ENCODE peak calls at places on chromosome 13, in ten cellular contexts. R is Calu3, B is omental fat pad, L is GM12878, U is brain microvascular endothelial cell, D is HFFc6, O is WERI-Rb-1, V is right atrium auricular region, K is fibroblast of villous mesenchyme, N is BE2C. H is an unnamed sample.

GRCh38 chr13:67258482-67258881 is 28.3 kb upstream of the PCDH9 start:
- DNase-seq in R (no peak), B (no peak), L (no peak), U (no peak), D (no peak), O (no peak), V (no peak), K (no peak), N (no peak), H (no peak)

GRCh38 chr13:46926856-46927625 is 30.2 kb upstream of the HTR2A start:
- DNase-seq in R (no peak), B (no peak), L (no peak), U (no peak), D (peak), O (no peak), V (no peak), K (peak), N (no peak), H (no peak)

GRCh38 chr13:21901772-21902708 is 231.2 kb downstream of the FGF9 start:
- DNase-seq in R (no peak), B (no peak), L (no peak), U (no peak), D (no peak), O (no peak), V (no peak), K (peak), N (no peak), H (no peak)

GRCh38 chr13:33145667-33146066 is 129.4 kb downstream of the KL start:
- DNase-seq in R (no peak), B (no peak), L (no peak), U (no peak), D (no peak), O (no peak), V (no peak), K (no peak), N (no peak), H (peak)

GRCh38 chr13:46170687-46171086 is 11.3 kb downstream of the LCP1 start:
- DNase-seq in R (no peak), B (no peak), L (no peak), U (no peak), D (no peak), O (no peak), V (no peak), K (peak), N (no peak), H (no peak)

GRCh38 chr13:106493569-106493968 is 41.9 kb downstream of the EFNB2 start:
- DNase-seq in R (no peak), B (no peak), L (peak), U (no peak), D (no peak), O (no peak), V (no peak), K (peak), N (no peak), H (no peak)

GRCh38 chr13:34201050-34201913 is 383.3 kb downstream of the RFC3 start:
- DNase-seq in R (no peak), B (no peak), L (no peak), U (peak), D (peak), O (no peak), V (no peak), K (peak), N (no peak), H (no peak)

GRCh38 chr13:26589754-26590153 is 32.3 kb downstream of the WASF3 start:
- DNase-seq in R (no peak), B (no peak), L (no peak), U (peak), D (no peak), O (no peak), V (no peak), K (peak), N (no peak), H (no peak)

GRCh38 chr13:107450931-107451330 is 764.4 kb downstream of the LIG4 start:
- DNase-seq in R (no peak), B (no peak), L (no peak), U (peak), D (no peak), O (no peak), V (no peak), K (peak), N (peak), H (peak)

GRCh38 chr13:32278456-32278855 is 36.7 kb downstream of the ZAR1L start:
- DNase-seq in R (no peak), B (no peak), L (no peak), U (peak), D (peak), O (no peak), V (no peak), K (peak), N (no peak), H (no peak)

GRCh38 chr13:43797869-43798268 is 11.1 kb upstream of the ENOX1 start:
- DNase-seq in R (no peak), B (no peak), L (no peak), U (no peak), D (peak), O (no peak), V (no peak), K (peak), N (no peak), H (no peak)
- TF ChIP-seq CTCF in R (no peak), B (no peak), L (no peak), U (no peak), D (peak), O (no peak), V (no peak), K (peak), N (no peak), H (no peak)

DNA sequence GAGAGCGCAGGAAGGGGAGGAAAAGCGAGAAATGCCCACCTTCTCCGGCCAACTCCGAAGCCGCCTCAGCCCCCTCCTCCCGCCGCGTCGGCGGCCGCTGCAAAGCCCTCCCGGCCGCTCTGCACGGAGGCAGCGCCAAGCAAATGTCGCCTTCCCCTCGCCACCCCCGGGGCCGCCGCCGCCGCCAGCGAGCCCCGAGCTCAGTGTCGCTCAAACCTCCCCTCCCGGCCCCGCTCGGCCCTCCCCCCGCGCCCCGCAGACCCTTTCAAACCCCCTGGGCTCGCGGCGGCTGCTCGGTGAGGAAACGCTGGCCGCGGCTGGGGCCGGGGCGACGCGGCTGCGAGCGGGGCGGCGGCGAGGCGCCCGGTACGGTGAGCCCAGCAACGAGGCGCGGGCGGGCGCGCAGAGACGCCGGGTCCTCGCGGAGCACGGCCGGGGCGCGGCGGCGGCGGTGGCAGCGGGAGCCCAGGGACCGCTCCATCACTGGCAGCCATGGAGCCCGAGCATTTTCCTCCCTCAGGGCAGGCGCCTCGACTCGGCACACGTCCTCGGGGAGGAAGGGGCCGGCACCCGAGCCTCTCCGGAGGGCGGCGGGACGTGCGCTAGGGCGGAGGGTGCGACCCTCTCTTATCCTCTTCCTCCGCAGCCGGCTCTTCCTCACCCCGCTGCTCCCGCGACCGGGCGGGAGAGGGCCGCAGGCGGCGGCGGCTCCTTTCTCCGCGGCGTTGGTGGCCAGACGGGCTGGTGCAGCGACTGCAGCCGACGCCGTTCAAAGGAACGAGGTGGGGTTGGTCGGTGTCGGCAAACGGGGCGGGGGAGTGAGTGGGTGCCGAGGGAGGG is 486 bp upstream of the TSC22D1 start:
- DNase-seq in R (peak), B (no peak), L (no peak), U (no peak), D (no peak), O (peak), V (no peak), K (peak), N (peak), H (peak)
- TF ChIP-seq CTCF in R (no peak), B (no peak), L (no peak), U (no peak), D (no peak), O (no peak), V (no peak), K (no peak), N (no peak), H (no peak)

GRCh38 chr13:113726961-113727411 is 32.0 kb upstream of the TMEM255B start:
- DNase-seq in R (no peak), B (no peak), L (no peak), U (no peak), D (peak), O (peak), V (no peak), K (no peak), N (peak), H (peak)
- TF ChIP-seq CTCF in R (no peak), B (no peak), L (no peak), U (no peak), D (no peak), O (peak), V (no peak), K (no peak), N (no peak), H (no peak)

DNA sequence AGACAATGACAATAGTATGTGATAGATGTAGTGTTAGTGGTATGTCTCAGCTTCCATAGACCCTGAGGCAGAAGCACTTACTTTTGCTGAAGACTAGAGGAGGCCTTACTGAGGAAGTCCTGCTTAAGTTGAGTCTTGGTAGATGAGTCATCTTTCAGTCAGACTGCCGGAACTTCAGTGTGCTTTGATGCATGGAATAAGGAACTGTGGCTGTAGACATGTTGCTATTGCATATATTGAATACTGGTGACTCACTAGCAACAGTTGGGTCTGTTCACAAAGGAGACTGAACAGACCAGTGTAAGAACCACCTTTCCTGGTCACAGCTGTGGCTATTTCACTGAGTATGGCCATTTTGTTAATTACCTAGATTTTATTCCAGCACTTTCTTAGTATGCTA is 1000.6 kb downstream of the OLFM4 start:
- DNase-seq in R (no peak), B (no peak), L (peak), U (no peak), D (no peak), O (no peak), V (no peak), K (no peak), N (no peak), H (no peak)
- TF ChIP-seq CTCF in R (no peak), B (no peak), L (no peak), U (no peak), D (no peak), O (no peak), V (no peak), K (no peak), N (no peak), H (no peak)

DNA sequence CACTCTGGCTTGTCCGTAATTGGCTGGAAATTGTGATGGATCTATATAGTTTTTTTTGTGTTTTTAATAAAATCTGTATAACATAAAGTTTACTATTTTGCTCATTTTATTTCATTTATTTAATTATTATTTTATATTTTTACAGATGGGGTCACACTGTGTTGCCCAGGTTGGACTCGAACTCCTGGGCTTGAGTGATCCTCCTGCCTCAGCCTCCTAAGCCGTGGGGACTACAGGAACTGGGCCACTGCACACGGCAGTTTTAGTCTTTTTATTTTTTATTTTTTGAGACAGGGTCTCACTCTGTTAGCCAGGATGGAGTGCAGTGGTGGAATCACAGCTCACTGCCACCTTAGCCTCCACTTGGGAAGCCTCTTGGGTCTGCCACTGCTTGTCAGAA is 58.9 kb downstream of the PCCA start:
- DNase-seq in R (no peak), B (no peak), L (no peak), U (no peak), D (no peak), O (no peak), V (no peak), K (no peak), N (no peak), H (no peak)
- TF ChIP-seq CTCF in R (no peak), B (no peak), L (no peak), U (no peak), D (no peak), O (no peak), V (no peak), K (no peak), N (no peak), H (no peak)

DNA sequence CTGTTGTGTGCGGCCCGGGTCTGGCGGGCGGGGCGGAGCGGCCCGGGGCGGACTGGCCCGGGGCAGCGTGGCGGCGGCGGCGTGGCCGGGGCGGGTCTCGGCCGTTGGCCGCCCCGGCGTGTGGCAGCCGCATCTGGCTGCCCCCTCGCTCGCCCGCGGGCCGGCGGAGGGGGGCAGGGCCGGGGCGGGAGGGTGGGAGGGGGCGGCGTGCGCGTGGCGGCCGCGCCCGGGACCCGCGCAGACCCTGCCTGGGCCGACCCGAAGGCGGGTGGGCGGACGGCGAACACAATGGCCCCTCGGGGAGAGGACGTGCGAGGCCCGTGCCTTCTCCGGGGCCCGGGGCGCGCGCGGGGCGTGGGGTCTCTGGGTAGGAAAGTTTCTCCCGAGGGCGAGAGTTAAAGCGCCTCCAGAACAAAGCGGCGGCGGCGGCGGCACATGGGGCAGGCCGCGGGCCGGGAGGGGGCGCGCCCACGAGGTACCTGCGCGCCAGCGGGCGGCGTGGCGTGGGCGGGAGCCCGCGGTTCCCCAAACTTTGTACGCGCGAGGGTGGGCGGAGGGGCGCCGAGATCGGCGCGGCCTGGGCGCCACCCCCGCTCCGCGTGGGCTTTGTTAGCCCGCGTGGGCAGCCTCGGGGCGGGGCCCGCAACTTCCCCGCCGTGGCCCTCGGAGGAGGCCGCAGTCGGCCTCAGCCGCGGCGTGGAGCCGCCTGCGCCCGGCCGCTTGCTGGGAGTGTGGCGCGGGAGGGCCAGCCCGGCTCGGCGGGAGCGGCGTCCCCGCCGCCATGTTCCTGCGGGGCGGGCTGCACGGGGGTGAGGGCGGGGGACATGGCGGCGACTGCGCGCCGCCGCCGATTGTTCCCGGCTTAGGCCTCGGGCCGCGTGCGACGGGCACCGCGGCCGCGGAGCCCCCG is 764 bp downstream of the MIR17HG start:
- DNase-seq in R (no peak), B (peak), L (no peak), U (no peak), D (peak), O (peak), V (no peak), K (peak), N (peak), H (peak)
- TF ChIP-seq CTCF in R (no peak), B (no peak), L (no peak), U (no peak), D (peak), O (peak), V (no peak), K (no peak), N (no peak), H (no peak)

DNA sequence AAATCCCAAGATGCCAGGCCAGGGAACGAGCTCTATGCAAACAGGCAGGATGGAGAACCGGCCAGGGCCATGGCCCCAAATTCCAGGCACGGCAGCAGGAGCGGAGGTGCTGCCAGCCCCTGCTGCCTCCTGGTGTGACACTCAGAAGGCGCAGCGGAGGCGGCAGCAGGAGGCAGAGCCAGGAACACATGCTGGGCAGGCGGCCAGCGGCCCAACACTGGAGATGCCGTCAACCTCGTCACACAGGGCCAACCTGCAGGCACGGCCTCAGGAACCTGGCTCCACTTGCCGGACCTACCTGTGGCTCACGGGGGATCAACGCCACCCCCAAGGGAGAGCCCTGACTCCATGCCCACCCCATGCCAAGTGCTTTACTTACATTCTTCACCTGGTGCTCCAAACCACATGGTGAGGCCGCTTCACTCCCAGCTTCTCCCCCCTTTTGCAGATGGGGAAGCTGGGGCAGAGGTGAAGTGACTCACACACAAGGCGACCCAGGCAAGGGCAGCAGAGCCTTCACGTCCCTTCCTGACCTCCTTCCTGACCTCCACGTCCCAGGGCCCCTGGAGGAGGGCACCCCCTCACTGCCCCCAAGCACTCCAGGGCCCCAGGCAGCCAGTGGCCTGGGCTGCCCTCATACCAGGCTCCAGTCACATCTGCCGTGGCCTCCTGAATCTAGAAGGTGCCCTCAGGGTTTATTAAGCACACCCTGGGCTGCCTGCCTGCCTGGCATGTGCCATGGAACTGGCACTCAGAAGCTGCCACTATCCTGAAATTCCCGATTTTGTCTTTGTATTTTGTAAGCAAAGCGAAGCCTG is 43.5 kb downstream of the GGACT start:
- DNase-seq in R (no peak), B (no peak), L (no peak), U (peak), D (no peak), O (no peak), V (no peak), K (no peak), N (no peak), H (no peak)
- TF ChIP-seq CTCF in R (no peak), B (no peak), L (no peak), U (no peak), D (no peak), O (no peak), V (no peak), K (no peak), N (no peak), H (no peak)

GRCh38 chr13:97658556-97658955 is 224.6 kb downstream of the RAP2A start:
- DNase-seq in R (no peak), B (no peak), L (no peak), U (no peak), D (no peak), O (no peak), V (no peak), K (no peak), N (no peak), H (no peak)

GRCh38 chr13:97660488-97661086 is 226.6 kb downstream of the RAP2A start:
- DNase-seq in R (no peak), B (no peak), L (no peak), U (no peak), D (no peak), O (no peak), V (no peak), K (no peak), N (no peak), H (no peak)

GRCh38 chr13:97653741-97654140 is 219.8 kb downstream of the RAP2A start:
- DNase-seq in R (no peak), B (no peak), L (no peak), U (no peak), D (peak), O (no peak), V (no peak), K (peak), N (peak), H (no peak)

GRCh38 chr13:97659602-97660001 is 225.6 kb downstream of the RAP2A start:
- DNase-seq in R (no peak), B (no peak), L (no peak), U (no peak), D (no peak), O (peak), V (no peak), K (peak), N (peak), H (peak)
- TF ChIP-seq CTCF in R (no peak), B (no peak), L (peak), U (peak), D (peak), O (peak), V (no peak), K (peak), N (peak), H (no peak)

GRCh38 chr13:93227906-93228801 is 1.5 kb downstream of the GPC6 start:
- DNase-seq in R (no peak), B (no peak), L (no peak), U (peak), D (peak), O (peak), V (peak), K (peak), N (peak), H (no peak)
- TF ChIP-seq CTCF in R (no peak), B (no peak), L (no peak), U (peak), D (peak), O (peak), V (no peak), K (peak), N (peak), H (no peak)